ENCODE peak calls at places on chromosome 12, in seven cellular contexts. J is activated T-helper 1 cell treated with anti-CD3 and anti-CD28 coated beads, Interleukin-12 subunit alpha, Interleukin-12 subunit beta, Interleukin-2, Interleukin-4 antibody, amounts not matched to agents 30 ng/mL and 10 ng/mL and 1 ng/mL, durations not matched to agents 14 hours and 24 hours and 36 hours; H is SW 1271; T is activated naive CD4-positive, alpha-beta T cell treated with Interleukin-2 at 50 U/mL for 16 hours; K is GM13976; P is posterior vena cava; L is activated CD4-positive, alpha-beta T cell treated with anti-CD3 and anti-CD28 coated beads, Interleukin-2, amount 50 U/mL, for 1 hour. S is an unnamed sample.

GRCh38 chr12:25119020-25119419 is 75.9 kb downstream of the DNAI7 start:
- DNase-seq in J (no peak), H (no peak), T (no peak), K (peak), P (no peak), L (no peak), S (no peak)

GRCh38 chr12:9372202-9372601 is 164.0 kb upstream of the PZP start:
- DNase-seq in J (no peak), H (no peak), T (no peak), K (no peak), P (no peak), L (no peak), S (no peak)

GRCh38 chr12:110696283-110696682 is 7.4 kb upstream of the HVCN1 start:
- DNase-seq in J (no peak), H (no peak), T (no peak), K (no peak), P (no peak), L (no peak), S (no peak)

GRCh38 chr12:94242871-94243270 is 94.5 kb downstream of the PLXNC1 start:
- DNase-seq in J (no peak), H (no peak), T (no peak), K (no peak), P (peak), L (no peak), S (no peak)

GRCh38 chr12:124464062-124464461 is 103.3 kb downstream of the NCOR2 start:
- DNase-seq in J (no peak), H (no peak), T (no peak), K (no peak), P (no peak), L (no peak), S (no peak)

GRCh38 chr12:131896080-131896810 is 1.8 kb downstream of the ULK1 start:
- DNase-seq in J (peak), H (no peak), T (peak), K (peak), P (peak), L (peak), S (peak)

GRCh38 chr12:46385439-46385838 is 12.9 kb upstream of the SLC38A2 start:
- DNase-seq in J (no peak), H (no peak), T (no peak), K (no peak), P (no peak), L (no peak), S (no peak)

GRCh38 chr12:52223411-52224039 is 9.5 kb upstream of the KRT7 start:
- DNase-seq in J (no peak), H (no peak), T (no peak), K (no peak), P (no peak), L (no peak), S (no peak)

GRCh38 chr12:7806863-7807487 is 17.8 kb downstream of the NANOG start:
- DNase-seq in J (peak), H (peak), T (peak), K (peak), P (peak), L (peak), S (peak)

GRCh38 chr12:62683724-62684501 is 217.3 kb downstream of the MON2 start:
- DNase-seq in J (no peak), H (no peak), T (no peak), K (no peak), P (peak), L (no peak), S (no peak)

GRCh38 chr12:116799955-116800354 is 61.8 kb downstream of the RNFT2 start:
- DNase-seq in J (no peak), H (no peak), T (no peak), K (no peak), P (no peak), L (no peak), S (no peak)

GRCh38 chr12:32296541-32296940 is 102.8 kb upstream of the FGD4 start:
- DNase-seq in J (no peak), H (no peak), T (no peak), K (no peak), P (no peak), L (no peak), S (no peak)

GRCh38 chr12:116434155-116435065 is 124.8 kb upstream of the MAP1LC3B2 start:
- DNase-seq in J (no peak), H (peak), T (no peak), K (no peak), P (peak), L (no peak), S (no peak)

GRCh38 chr12:50050410-50051280 is 6.8 kb upstream of the ASIC1 start:
- DNase-seq in J (no peak), H (no peak), T (no peak), K (no peak), P (peak), L (no peak), S (no peak)

GRCh38 chr12:67747869-67748760 is 99.6 kb downstream of the DYRK2 start:
- DNase-seq in J (no peak), H (no peak), T (no peak), K (no peak), P (no peak), L (no peak), S (no peak)

GRCh38 chr12:9132008-9132535 is 16.4 kb upstream of the A2M start:
- DNase-seq in J (no peak), H (no peak), T (no peak), K (no peak), P (no peak), L (no peak), S (no peak)

GRCh38 chr12:124681779-124682391 is 114.5 kb upstream of the NCOR2 start:
- DNase-seq in J (no peak), H (no peak), T (no peak), K (no peak), P (peak), L (no peak), S (peak)

GRCh38 chr12:55932546-55932919 is 1.6 kb downstream of the DGKA start:
- DNase-seq in J (no peak), H (no peak), T (peak), K (peak), P (no peak), L (peak), S (no peak)

GRCh38 chr12:121288941-121289340 is 7.6 kb downstream of the CAMKK2 start:
- DNase-seq in J (no peak), H (no peak), T (no peak), K (no peak), P (no peak), L (no peak), S (no peak)

GRCh38 chr12:6608592-6609311 is 1.6 kb upstream of the CHD4 start:
- DNase-seq in J (no peak), H (no peak), T (peak), K (no peak), P (no peak), L (no peak), S (no peak)

GRCh38 chr12:100675432-100675831 is 101.9 kb downstream of the GAS2L3 start:
- DNase-seq in J (no peak), H (no peak), T (no peak), K (no peak), P (no peak), L (no peak), S (peak)

GRCh38 chr12:11812558-11813421 is 163.3 kb downstream of the ETV6 start:
- DNase-seq in J (no peak), H (no peak), T (no peak), K (peak), P (no peak), L (peak), S (no peak)

GRCh38 chr12:82149045-82149444 is 209.1 kb downstream of the CCDC59 start:
- DNase-seq in J (no peak), H (no peak), T (no peak), K (no peak), P (no peak), L (no peak), S (no peak)

GRCh38 chr12:122867701-122868461 is 28.0 kb downstream of the VPS37B start:
- DNase-seq in J (no peak), H (no peak), T (no peak), K (no peak), P (peak), L (no peak), S (peak)

GRCh38 chr12:16473610-16474326 is 126.3 kb downstream of the MGST1 start:
- DNase-seq in J (no peak), H (no peak), T (no peak), K (no peak), P (no peak), L (no peak), S (no peak)

GRCh38 chr12:33588725-33589405 is 149.2 kb upstream of the SYT10 start:
- DNase-seq in J (no peak), H (no peak), T (no peak), K (no peak), P (no peak), L (no peak), S (no peak)

GRCh38 chr12:58955849-58956248 is 35.5 kb upstream of the LRIG3 start:
- DNase-seq in J (no peak), H (no peak), T (no peak), K (no peak), P (no peak), L (no peak), S (no peak)

GRCh38 chr12:93200291-93200917 is 177.3 kb upstream of the NUDT4 start:
- DNase-seq in J (no peak), H (no peak), T (no peak), K (no peak), P (no peak), L (no peak), S (no peak)

S was measured in pulmonary artery endothelial cell.